ENCODE peak calls at places on chromosomes 2 and 18, in eight cellular contexts. I is cardiac fibroblast, S is body of pancreas, A is H9, U is breast epithelium, L is fibroblast of the aortic adventitia, R is heart right ventricle, F is epithelial cell of esophagus. J is an unnamed sample.
A peak's percentile ranks its signal among the peaks of the same experiment; 100 is the strongest.

GRCh38 chr2:98827625-98828368 is 96.9 kb upstream of the MGAT4A start:
- DNase-seq in U (no peak), L (no peak), R (no peak), A (no peak), F (no peak), S (no peak), I (no peak), J (no peak)

GRCh38 chr2:217283505-217283904 is 423.6 kb upstream of the TNP1 start:
- DNase-seq in R (no peak), A (no peak), I (no peak), F (no peak), U (no peak), L (no peak), S (no peak), J (peak; percentile 13)

GRCh38 chr2:138421971-138422335 is 79.6 kb upstream of the SPOPL start:
- DNase-seq in F (peak; percentile 95), U (no peak), S (no peak), L (peak; percentile 83), A (no peak), I (peak; percentile 67), R (no peak), J (peak; percentile 21)

GRCh38 chr2:20514596-20515269 is 67.9 kb downstream of the RHOB start:
- DNase-seq in S (no peak), U (no peak), F (peak; percentile 97), I (peak; percentile 97), A (peak; percentile 33), L (peak; percentile 96), R (no peak), J (peak; percentile 69)

GRCh38 chr2:61970807-61971556 is 65.5 kb downstream of the COMMD1 start:
- DNase-seq in L (no peak), R (no peak), A (peak; percentile 69), I (no peak), F (peak; percentile 49), S (no peak), U (no peak), J (no peak)

GRCh38 chr2:9263388-9263787 is 56.8 kb downstream of the ASAP2 start:
- DNase-seq in S (no peak), R (peak; percentile 51), U (no peak), F (no peak), L (no peak), A (no peak), I (peak; percentile 44), J (no peak)

GRCh38 chr2:175251425-175252041 is 70.0 kb upstream of the ATP5MC3 start:
- DNase-seq in U (no peak), L (peak; percentile 64), I (peak; percentile 61), A (no peak), S (no peak), R (no peak), F (peak; percentile 50), J (peak; percentile 57)

GRCh38 chr2:28152585-28153284 is 239.9 kb upstream of the FOSL2 start:
- DNase-seq in F (peak; percentile 81), S (no peak), L (peak; percentile 17), I (peak; percentile 35), U (no peak), R (no peak), A (no peak), J (no peak)

GRCh38 chr2:39696072-39696471 is 30.4 kb downstream of the TMEM178A start:
- DNase-seq in R (no peak), L (peak; percentile 74), U (no peak), S (no peak), F (peak; percentile 64), I (peak; percentile 84), A (no peak), J (peak; percentile 20)
- TF ChIP-seq CTCF in R (no peak), L (no peak), U (no peak), S (no peak), F (no peak), I (no peak), A (no peak), J (no peak)

GRCh38 chr18:36572135-36572856 is 256.5 kb downstream of the TPGS2 start:
- DNase-seq in F (peak; percentile 60), S (peak; percentile 32), L (peak; percentile 78), I (peak; percentile 73), A (peak; percentile 45), U (no peak), R (no peak), J (peak; percentile 58)
- TF ChIP-seq CTCF in F (peak; percentile 78), S (peak; percentile 50), L (peak; percentile 67), I (peak; percentile 61), A (peak; percentile 78), U (no peak), R (peak; percentile 41), J (peak; percentile 80)

GRCh38 chr2:226775032-226775509 is 24.5 kb downstream of the IRS1 start:
- DNase-seq in L (no peak), S (no peak), F (no peak), A (no peak), U (no peak), I (no peak), R (no peak), J (no peak)
- TF ChIP-seq CTCF in L (no peak), S (no peak), F (no peak), A (no peak), U (no peak), I (no peak), R (no peak), J (no peak)

GRCh38 chr18:48876590-48876989 is 74.2 kb downstream of the SMAD7 start:
- DNase-seq in I (no peak), R (no peak), A (no peak), S (no peak), F (no peak), L (no peak), U (no peak), J (no peak)

GRCh38 chr18:48874233-48874632 is 76.5 kb downstream of the SMAD7 start:
- DNase-seq in F (no peak), U (no peak), A (no peak), I (no peak), R (no peak), S (no peak), L (no peak), J (no peak)

GRCh38 chr18:48874701-48875162 is 76.0 kb downstream of the SMAD7 start:
- DNase-seq in L (no peak), A (no peak), U (no peak), I (no peak), R (no peak), F (no peak), S (no peak), J (no peak)

GRCh38 chr18:48875314-48875941 is 75.3 kb downstream of the SMAD7 start:
- DNase-seq in F (no peak), R (no peak), A (no peak), I (no peak), S (no peak), U (no peak), L (no peak), J (no peak)

DNA sequence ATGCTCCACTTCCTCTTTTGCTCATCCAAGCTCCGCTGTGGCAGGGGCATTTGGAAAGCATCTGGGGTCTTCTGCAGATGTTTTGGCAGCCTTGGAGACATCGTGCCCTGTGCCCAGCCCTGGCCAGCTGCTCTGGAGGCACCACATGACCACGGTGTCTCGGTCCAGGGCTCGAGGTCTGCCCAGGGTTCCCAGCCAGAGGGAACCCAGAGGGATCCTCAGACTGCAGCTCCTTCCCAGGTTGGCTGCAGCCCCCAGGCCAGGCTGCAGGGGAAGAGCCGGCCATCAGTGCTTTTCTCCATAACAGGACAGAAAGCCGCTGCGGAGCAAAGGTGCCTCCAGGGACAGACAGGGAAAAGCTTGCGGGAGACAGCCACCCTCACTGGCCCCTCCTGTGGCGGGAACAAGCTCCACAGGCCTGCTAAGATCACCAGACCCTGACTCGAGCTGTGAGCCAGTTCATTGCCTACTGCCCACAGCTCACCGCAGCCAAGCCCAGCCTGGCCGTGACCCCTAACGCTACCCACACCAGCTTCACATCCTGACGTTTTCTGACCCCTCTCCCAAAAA is 74.7 kb downstream of the SMAD7 start:
- DNase-seq in F (no peak), R (no peak), S (no peak), L (no peak), I (no peak), U (no peak), A (peak; percentile 72), J (peak; percentile 65)
- TF ChIP-seq CTCF in F (no peak), R (no peak), S (no peak), L (no peak), I (no peak), U (no peak), A (peak; percentile 40), J (peak; percentile 10)

J was measured in hepatocyte.